ENCODE peak calls at places on chromosome 10, in five cellular contexts. One of them, this sample, is unnamed.

GRCh38 chr10:73205956-73206355 is 38.0 kb downstream of the FAM149B1 start:
- DNase-seq in heart right ventricle: no peak
- DNase-seq in IMR-90: no peak
- DNase-seq in fibroblast of lung: no peak
- DNase-seq in breast epithelium: no peak
- DNase-seq in this sample: no peak

GRCh38 chr10:44479306-44479705 is 94.4 kb upstream of the CXCL12 start:
- DNase-seq in heart right ventricle: no peak
- DNase-seq in IMR-90: no peak
- DNase-seq in fibroblast of lung: no peak
- DNase-seq in breast epithelium: no peak
- DNase-seq in this sample: no peak

GRCh38 chr10:7671121-7671520 is 4.4 kb upstream of the ITIH5 start:
- DNase-seq in heart right ventricle: no peak
- DNase-seq in IMR-90: no peak
- DNase-seq in fibroblast of lung: no peak
- DNase-seq in breast epithelium: no peak
- DNase-seq in this sample: no peak

GRCh38 chr10:102682441-102682840 is 31.8 kb downstream of the ARL3 start:
- DNase-seq in heart right ventricle: no peak
- DNase-seq in IMR-90: no peak
- DNase-seq in fibroblast of lung: no peak
- DNase-seq in breast epithelium: no peak
- DNase-seq in this sample: no peak

GRCh38 chr10:120810298-120810697 is 40.9 kb upstream of the WDR11 start:
- DNase-seq in heart right ventricle: no peak
- DNase-seq in IMR-90: no peak
- DNase-seq in fibroblast of lung: no peak
- DNase-seq in breast epithelium: no peak
- DNase-seq in this sample: no peak

GRCh38 chr10:79046326-79046725 is 22.4 kb upstream of the ZMIZ1 start:
- DNase-seq in heart right ventricle: no peak
- DNase-seq in IMR-90: no peak
- DNase-seq in fibroblast of lung: no peak
- DNase-seq in breast epithelium: no peak
- DNase-seq in this sample: no peak

GRCh38 chr10:44437837-44438752 is 53.2 kb upstream of the CXCL12 start:
- DNase-seq in heart right ventricle: peak; percentile 26
- DNase-seq in IMR-90: no peak
- DNase-seq in fibroblast of lung: peak; percentile 3
- DNase-seq in breast epithelium: no peak
- DNase-seq in this sample: peak; percentile 59

GRCh38 chr10:80057171-80057570 is 21.3 kb upstream of the TMEM254 start:
- DNase-seq in heart right ventricle: no peak
- DNase-seq in IMR-90: no peak
- DNase-seq in fibroblast of lung: no peak
- DNase-seq in breast epithelium: no peak
- DNase-seq in this sample: no peak

GRCh38 chr10:3935933-3936359 is 150.9 kb upstream of the KLF6 start:
- DNase-seq in heart right ventricle: no peak
- DNase-seq in IMR-90: no peak
- DNase-seq in fibroblast of lung: peak; percentile 56
- DNase-seq in breast epithelium: no peak
- DNase-seq in this sample: no peak

GRCh38 chr10:5746197-5746596 is 61.6 kb downstream of the TASOR2 start:
- DNase-seq in heart right ventricle: peak; percentile 21
- DNase-seq in IMR-90: no peak
- DNase-seq in fibroblast of lung: no peak
- DNase-seq in breast epithelium: no peak
- DNase-seq in this sample: no peak

GRCh38 chr10:88270871-88271713 is 312.0 kb downstream of the RNLS start:
- DNase-seq in heart right ventricle: peak; percentile 9
- DNase-seq in IMR-90: peak; percentile 71
- DNase-seq in fibroblast of lung: no peak
- DNase-seq in breast epithelium: no peak
- DNase-seq in this sample: no peak

GRCh38 chr10:80664071-80664680 is 126.5 kb downstream of the SH2D4B start:
- DNase-seq in heart right ventricle: peak; percentile 81
- DNase-seq in IMR-90: peak; percentile 33
- DNase-seq in fibroblast of lung: peak; percentile 32
- DNase-seq in breast epithelium: peak; percentile 71
- DNase-seq in this sample: peak; percentile 78

GRCh38 chr10:67818323-67818722 is 19.7 kb downstream of the DNAJC12 start:
- DNase-seq in heart right ventricle: no peak
- DNase-seq in IMR-90: peak; percentile 44
- DNase-seq in fibroblast of lung: no peak
- DNase-seq in breast epithelium: no peak
- DNase-seq in this sample: no peak

GRCh38 chr10:90125966-90126600 is 424.7 kb downstream of the KIF20B start:
- DNase-seq in heart right ventricle: no peak
- DNase-seq in IMR-90: no peak
- DNase-seq in fibroblast of lung: peak; percentile 78
- DNase-seq in breast epithelium: no peak
- DNase-seq in this sample: no peak

GRCh38 chr10:11018426-11018818 is 750 bp downstream of the CELF2 start:
- DNase-seq in heart right ventricle: peak; percentile 43
- DNase-seq in IMR-90: no peak
- DNase-seq in fibroblast of lung: no peak
- DNase-seq in breast epithelium: no peak
- DNase-seq in this sample: no peak

GRCh38 chr10:50281210-50281966 is 30.1 kb upstream of the ASAH2 start:
- DNase-seq in heart right ventricle: no peak
- DNase-seq in IMR-90: no peak
- DNase-seq in fibroblast of lung: no peak
- DNase-seq in breast epithelium: no peak
- DNase-seq in this sample: no peak

GRCh38 chr10:50286517-50286916 is 35.2 kb upstream of the ASAH2 start:
- DNase-seq in heart right ventricle: no peak
- DNase-seq in IMR-90: peak; percentile 16
- DNase-seq in fibroblast of lung: peak; percentile 82
- DNase-seq in breast epithelium: no peak
- DNase-seq in this sample: no peak

GRCh38 chr10:50279489-50279888 is 28.2 kb upstream of the ASAH2 start:
- DNase-seq in heart right ventricle: no peak
- DNase-seq in IMR-90: no peak
- DNase-seq in fibroblast of lung: no peak
- DNase-seq in breast epithelium: no peak
- DNase-seq in this sample: no peak

GRCh38 chr10:50280049-50280448 is 28.7 kb upstream of the ASAH2 start:
- DNase-seq in heart right ventricle: no peak
- DNase-seq in IMR-90: no peak
- DNase-seq in fibroblast of lung: no peak
- DNase-seq in breast epithelium: no peak
- DNase-seq in this sample: no peak

DNA sequence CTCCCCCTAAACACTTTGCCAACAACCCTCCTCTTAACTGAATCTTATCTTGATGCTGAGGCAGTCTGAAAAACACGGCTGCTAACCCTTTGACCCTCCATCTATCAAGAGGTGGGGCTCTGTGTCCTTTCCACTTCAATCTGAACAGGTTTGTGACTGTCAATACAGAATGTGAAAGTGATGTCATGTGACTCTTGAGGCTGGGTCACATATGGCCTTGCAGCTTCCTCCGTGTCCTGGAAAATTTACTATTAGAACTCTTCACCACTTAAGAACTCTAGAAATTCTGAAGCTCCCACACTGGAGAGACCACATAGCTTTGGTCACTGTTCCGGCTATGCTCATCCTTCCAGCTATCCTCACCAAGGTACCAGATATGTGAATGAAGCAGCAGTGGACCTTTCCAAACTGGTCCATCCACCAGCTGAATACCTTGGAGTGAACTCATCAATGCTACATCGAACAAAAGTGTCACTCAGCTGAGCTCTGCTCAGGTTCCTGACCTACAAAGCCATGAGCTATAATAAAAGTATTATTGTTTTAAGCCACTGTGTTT is 30.7 kb upstream of the ASAH2 start:
- DNase-seq in heart right ventricle: no peak
- DNase-seq in IMR-90: no peak
- DNase-seq in fibroblast of lung: no peak
- DNase-seq in breast epithelium: no peak
- DNase-seq in this sample: no peak
- H3K27me3 ChIP-seq in heart right ventricle: no peaks in the 10 kb centered on the region
- H3K27me3 ChIP-seq in IMR-90: peaks cover 35% of the 10 kb centered on the region
- H3K27me3 ChIP-seq in fibroblast of lung: peaks cover 15% of the 10 kb centered on the region
- H3K27me3 ChIP-seq in breast epithelium: no peaks in the 10 kb centered on the region
- H3K27me3 ChIP-seq in this sample: no peaks in the 10 kb centered on the region

GRCh38 chr10:55169509-55169908 is 368.5 kb upstream of the PCDH15 start:
- DNase-seq in heart right ventricle: no peak
- DNase-seq in IMR-90: no peak
- DNase-seq in fibroblast of lung: no peak
- DNase-seq in breast epithelium: no peak
- DNase-seq in this sample: no peak

GRCh38 chr10:55180357-55180756 is 379.3 kb upstream of the PCDH15 start:
- DNase-seq in heart right ventricle: no peak
- DNase-seq in IMR-90: no peak
- DNase-seq in fibroblast of lung: no peak
- DNase-seq in breast epithelium: no peak
- DNase-seq in this sample: no peak

DNA sequence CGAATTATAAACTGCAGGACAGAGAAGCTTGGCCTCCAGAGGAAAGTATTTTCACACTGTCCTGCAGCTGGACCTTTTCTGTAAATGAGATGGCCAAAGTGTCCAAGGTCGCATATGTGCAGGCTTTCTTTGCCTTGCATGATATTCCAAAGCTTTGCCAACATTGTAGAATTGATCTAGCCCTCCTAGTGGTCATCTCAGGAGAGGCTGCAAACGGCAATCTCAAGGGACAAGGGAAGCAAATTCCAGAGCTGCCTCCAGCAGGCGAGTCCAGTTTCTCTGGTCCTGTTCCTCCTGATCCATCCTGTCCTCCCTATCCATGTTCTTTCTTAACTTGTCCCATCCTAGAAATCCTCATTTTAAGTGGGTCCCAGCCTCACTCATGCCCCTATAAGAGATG is 373.4 kb upstream of the PCDH15 start:
- DNase-seq in heart right ventricle: no peak
- DNase-seq in IMR-90: no peak
- DNase-seq in fibroblast of lung: no peak
- DNase-seq in breast epithelium: no peak
- DNase-seq in this sample: no peak
- TF ChIP-seq CTCF in heart right ventricle: no peak
- TF ChIP-seq CTCF in IMR-90: no peak
- TF ChIP-seq CTCF in fibroblast of lung: peak; percentile 25
- TF ChIP-seq CTCF in breast epithelium: no peak
- TF ChIP-seq CTCF in this sample: no peak

DNA sequence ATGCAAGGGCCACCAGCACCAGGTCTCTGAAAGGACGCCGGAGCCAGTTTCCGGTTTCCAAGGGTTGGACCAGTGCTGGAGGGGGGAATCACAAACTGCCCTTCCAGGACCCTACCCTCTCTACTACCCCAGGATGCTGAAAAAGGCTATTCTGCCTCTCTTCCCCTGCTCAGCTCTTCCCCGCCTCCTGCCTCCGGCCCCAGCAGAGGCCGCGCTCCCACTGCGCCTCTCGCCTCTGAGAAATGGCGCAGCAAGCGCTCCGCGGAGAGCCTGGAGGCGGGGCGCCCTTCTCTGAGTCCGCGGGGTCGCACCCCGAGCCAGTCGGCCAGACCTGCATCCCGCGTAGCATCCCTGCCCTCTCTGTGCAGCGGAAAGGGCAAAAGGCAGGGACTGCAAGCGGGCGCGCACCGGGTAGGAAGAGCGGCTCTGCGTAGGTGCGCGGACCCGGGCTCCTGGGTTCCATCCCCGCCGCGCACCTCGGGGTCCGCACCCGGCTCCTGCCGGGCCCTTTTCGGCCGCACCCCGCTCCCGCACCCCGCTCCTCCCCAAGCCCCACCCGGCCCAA is 476 bp upstream of the RET start:
- DNase-seq in heart right ventricle: peak; percentile 44
- DNase-seq in IMR-90: no peak
- DNase-seq in fibroblast of lung: no peak
- DNase-seq in breast epithelium: no peak
- DNase-seq in this sample: no peak
- H3K27me3 ChIP-seq in heart right ventricle: peaks cover 90% of the 10 kb centered on the region
- H3K27me3 ChIP-seq in IMR-90: peaks cover 45% of the 10 kb centered on the region
- H3K27me3 ChIP-seq in fibroblast of lung: peaks cover 6% of the 10 kb centered on the region
- H3K27me3 ChIP-seq in breast epithelium: peaks cover 69% of the 10 kb centered on the region
- H3K27me3 ChIP-seq in this sample: peaks cover 22% of the 10 kb centered on the region

GRCh38 chr10:77526861-77527617 is 110.6 kb downstream of the KCNMA1 start:
- DNase-seq in heart right ventricle: no peak
- DNase-seq in IMR-90: no peak
- DNase-seq in fibroblast of lung: peak; percentile 33
- DNase-seq in breast epithelium: no peak
- DNase-seq in this sample: no peak

GRCh38 chr10:77527839-77528238 is 109.8 kb downstream of the KCNMA1 start:
- DNase-seq in heart right ventricle: no peak
- DNase-seq in IMR-90: no peak
- DNase-seq in fibroblast of lung: no peak
- DNase-seq in breast epithelium: no peak
- DNase-seq in this sample: no peak

GRCh38 chr10:77530011-77530410 is 107.6 kb downstream of the KCNMA1 start:
- DNase-seq in heart right ventricle: no peak
- DNase-seq in IMR-90: no peak
- DNase-seq in fibroblast of lung: no peak
- DNase-seq in breast epithelium: no peak
- DNase-seq in this sample: no peak

GRCh38 chr10:77531441-77532001 is 106.1 kb downstream of the KCNMA1 start:
- DNase-seq in heart right ventricle: no peak
- DNase-seq in IMR-90: peak; percentile 92
- DNase-seq in fibroblast of lung: peak; percentile 86
- DNase-seq in breast epithelium: no peak
- DNase-seq in this sample: peak; percentile 68

GRCh38 chr10:77529050-77529576 is 108.5 kb downstream of the KCNMA1 start:
- DNase-seq in heart right ventricle: no peak
- DNase-seq in IMR-90: no peak
- DNase-seq in fibroblast of lung: no peak
- DNase-seq in breast epithelium: no peak
- DNase-seq in this sample: no peak
- TF ChIP-seq CTCF in heart right ventricle: no peak
- TF ChIP-seq CTCF in IMR-90: no peak
- TF ChIP-seq CTCF in fibroblast of lung: no peak
- TF ChIP-seq CTCF in breast epithelium: no peak
- TF ChIP-seq CTCF in this sample: no peak

DNA sequence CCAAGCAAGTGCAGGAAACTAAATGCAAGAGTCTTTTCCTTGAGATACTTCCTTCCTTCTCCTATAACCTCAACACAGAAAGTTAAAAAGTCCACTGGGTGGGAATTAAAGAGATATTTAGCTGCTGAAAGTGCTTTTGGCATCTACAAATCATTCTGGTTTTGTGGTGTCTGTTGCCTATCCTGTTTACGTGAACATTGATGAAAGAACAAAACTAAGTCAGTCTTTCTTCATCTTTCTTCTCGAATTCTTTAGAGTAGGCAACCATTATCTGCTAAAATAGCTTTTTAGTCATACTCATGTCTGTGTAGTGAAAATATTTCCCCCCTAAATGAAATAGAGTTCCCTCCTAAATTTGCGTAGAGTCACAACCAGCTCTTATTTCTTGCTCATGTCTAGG is 838.6 kb downstream of the GATA3 start:
- DNase-seq in heart right ventricle: no peak
- DNase-seq in IMR-90: no peak
- DNase-seq in fibroblast of lung: no peak
- DNase-seq in breast epithelium: no peak
- DNase-seq in this sample: no peak
- H3K27me3 ChIP-seq in heart right ventricle: no peaks in the 10 kb centered on the region
- H3K27me3 ChIP-seq in IMR-90: no peaks in the 10 kb centered on the region
- H3K27me3 ChIP-seq in fibroblast of lung: no peaks in the 10 kb centered on the region
- H3K27me3 ChIP-seq in breast epithelium: no peaks in the 10 kb centered on the region
- H3K27me3 ChIP-seq in this sample: no peaks in the 10 kb centered on the region